ENCODE peak calls at places on chromosomes 16 and 17, in seven cellular contexts. One of them, this sample, is unnamed.

GRCh38 chr17:39404542-39405378 is 3.3 kb upstream of the FBXL20 start:
- DNase-seq in astrocyte of the spinal cord: peak
- DNase-seq in lower leg skin: peak
- DNase-seq in cardiac fibroblast: peak
- DNase-seq in tibial nerve: no peak
- DNase-seq in tibial artery: no peak
- DNase-seq in fibroblast of the aortic adventitia: peak
- DNase-seq in this sample: peak

GRCh38 chr17:9230346-9230745 is 209.0 kb downstream of the NTN1 start:
- DNase-seq in tibial nerve: no peak
- DNase-seq in fibroblast of the aortic adventitia: no peak
- DNase-seq in lower leg skin: no peak
- DNase-seq in cardiac fibroblast: peak
- DNase-seq in tibial artery: no peak
- DNase-seq in astrocyte of the spinal cord: no peak
- DNase-seq in this sample: peak

GRCh38 chr16:3030872-3031212 is 5.9 kb downstream of the BICDL2 start:
- DNase-seq in tibial nerve: no peak
- DNase-seq in tibial artery: no peak
- DNase-seq in lower leg skin: no peak
- DNase-seq in cardiac fibroblast: no peak
- DNase-seq in fibroblast of the aortic adventitia: no peak
- DNase-seq in astrocyte of the spinal cord: no peak
- DNase-seq in this sample: no peak

GRCh38 chr17:81340606-81341346 is 45.7 kb upstream of the SLC38A10 start:
- DNase-seq in tibial nerve: no peak
- DNase-seq in lower leg skin: no peak
- DNase-seq in tibial artery: peak
- DNase-seq in astrocyte of the spinal cord: no peak
- DNase-seq in fibroblast of the aortic adventitia: peak
- DNase-seq in cardiac fibroblast: peak
- DNase-seq in this sample: peak

GRCh38 chr16:67235816-67236547 is 9.1 kb downstream of the TMEM208 start:
- DNase-seq in astrocyte of the spinal cord: no peak
- DNase-seq in tibial artery: no peak
- DNase-seq in tibial nerve: no peak
- DNase-seq in fibroblast of the aortic adventitia: no peak
- DNase-seq in lower leg skin: no peak
- DNase-seq in cardiac fibroblast: no peak
- DNase-seq in this sample: no peak

GRCh38 chr17:59494757-59495368 is 70.5 kb upstream of the DHX40 start:
- DNase-seq in tibial artery: no peak
- DNase-seq in tibial nerve: no peak
- DNase-seq in fibroblast of the aortic adventitia: no peak
- DNase-seq in astrocyte of the spinal cord: no peak
- DNase-seq in cardiac fibroblast: no peak
- DNase-seq in lower leg skin: no peak
- DNase-seq in this sample: no peak

GRCh38 chr17:79923974-79924638 is 84.9 kb upstream of the CBX4 start:
- DNase-seq in tibial nerve: no peak
- DNase-seq in fibroblast of the aortic adventitia: peak
- DNase-seq in lower leg skin: no peak
- DNase-seq in astrocyte of the spinal cord: no peak
- DNase-seq in tibial artery: no peak
- DNase-seq in cardiac fibroblast: peak
- DNase-seq in this sample: peak

GRCh38 chr17:73166731-73167581 is 2.1 kb downstream of the SSTR2 start:
- DNase-seq in cardiac fibroblast: no peak
- DNase-seq in lower leg skin: no peak
- DNase-seq in tibial artery: no peak
- DNase-seq in astrocyte of the spinal cord: no peak
- DNase-seq in tibial nerve: no peak
- DNase-seq in fibroblast of the aortic adventitia: peak
- DNase-seq in this sample: no peak

GRCh38 chr16:81558444-81559175 is 114.0 kb downstream of the CMIP start:
- DNase-seq in astrocyte of the spinal cord: no peak
- DNase-seq in cardiac fibroblast: no peak
- DNase-seq in lower leg skin: no peak
- DNase-seq in tibial nerve: no peak
- DNase-seq in fibroblast of the aortic adventitia: no peak
- DNase-seq in tibial artery: peak
- DNase-seq in this sample: no peak

GRCh38 chr17:19398301-19399181 is 11.6 kb upstream of the MFAP4 start:
- DNase-seq in astrocyte of the spinal cord: peak
- DNase-seq in tibial nerve: peak
- DNase-seq in lower leg skin: peak
- DNase-seq in cardiac fibroblast: peak
- DNase-seq in fibroblast of the aortic adventitia: peak
- DNase-seq in tibial artery: peak
- DNase-seq in this sample: peak

GRCh38 chr17:79792984-79793923 is 3.6 kb downstream of the CBX8 start:
- DNase-seq in cardiac fibroblast: no peak
- DNase-seq in lower leg skin: no peak
- DNase-seq in astrocyte of the spinal cord: peak
- DNase-seq in tibial nerve: no peak
- DNase-seq in fibroblast of the aortic adventitia: peak
- DNase-seq in tibial artery: peak
- DNase-seq in this sample: peak

GRCh38 chr17:58334661-58335060 is 6.1 kb upstream of the TSPOAP1 start:
- DNase-seq in cardiac fibroblast: no peak
- DNase-seq in astrocyte of the spinal cord: no peak
- DNase-seq in lower leg skin: no peak
- DNase-seq in fibroblast of the aortic adventitia: no peak
- DNase-seq in tibial artery: no peak
- DNase-seq in tibial nerve: no peak
- DNase-seq in this sample: no peak

GRCh38 chr16:87334611-87335305 is 17.6 kb upstream of the C16orf95 start:
- DNase-seq in cardiac fibroblast: no peak
- DNase-seq in lower leg skin: no peak
- DNase-seq in astrocyte of the spinal cord: no peak
- DNase-seq in tibial nerve: no peak
- DNase-seq in tibial artery: no peak
- DNase-seq in fibroblast of the aortic adventitia: no peak
- DNase-seq in this sample: no peak

GRCh38 chr17:75428775-75429469 is 23.4 kb upstream of the GRB2 start:
- DNase-seq in astrocyte of the spinal cord: peak
- DNase-seq in fibroblast of the aortic adventitia: peak
- DNase-seq in tibial artery: no peak
- DNase-seq in tibial nerve: no peak
- DNase-seq in cardiac fibroblast: peak
- DNase-seq in lower leg skin: no peak
- DNase-seq in this sample: peak

GRCh38 chr16:70710422-70711210 is 24.8 kb upstream of the MTSS2 start:
- DNase-seq in cardiac fibroblast: no peak
- DNase-seq in tibial nerve: no peak
- DNase-seq in fibroblast of the aortic adventitia: no peak
- DNase-seq in astrocyte of the spinal cord: no peak
- DNase-seq in lower leg skin: no peak
- DNase-seq in tibial artery: no peak
- DNase-seq in this sample: no peak

GRCh38 chr17:21019976-21020575 is 22.7 kb downstream of the USP22 start:
- DNase-seq in tibial nerve: no peak
- DNase-seq in astrocyte of the spinal cord: no peak
- DNase-seq in fibroblast of the aortic adventitia: no peak
- DNase-seq in cardiac fibroblast: peak
- DNase-seq in lower leg skin: no peak
- DNase-seq in tibial artery: no peak
- DNase-seq in this sample: peak

GRCh38 chr16:27924411-27925118 is 138.9 kb downstream of the GSG1L start:
- DNase-seq in astrocyte of the spinal cord: no peak
- DNase-seq in lower leg skin: no peak
- DNase-seq in tibial artery: no peak
- DNase-seq in tibial nerve: no peak
- DNase-seq in cardiac fibroblast: peak
- DNase-seq in fibroblast of the aortic adventitia: peak
- DNase-seq in this sample: no peak

GRCh38 chr17:28725660-28726395 is at the start of gene TLCD1:
- DNase-seq in astrocyte of the spinal cord: peak
- DNase-seq in tibial artery: peak
- DNase-seq in fibroblast of the aortic adventitia: peak
- DNase-seq in cardiac fibroblast: peak
- DNase-seq in lower leg skin: peak
- DNase-seq in tibial nerve: peak
- DNase-seq in this sample: peak

GRCh38 chr16:87127061-87127765 is 190.0 kb downstream of the C16orf95 start:
- DNase-seq in astrocyte of the spinal cord: peak
- DNase-seq in cardiac fibroblast: peak
- DNase-seq in tibial nerve: no peak
- DNase-seq in tibial artery: no peak
- DNase-seq in fibroblast of the aortic adventitia: peak
- DNase-seq in lower leg skin: peak
- DNase-seq in this sample: peak

DNA sequence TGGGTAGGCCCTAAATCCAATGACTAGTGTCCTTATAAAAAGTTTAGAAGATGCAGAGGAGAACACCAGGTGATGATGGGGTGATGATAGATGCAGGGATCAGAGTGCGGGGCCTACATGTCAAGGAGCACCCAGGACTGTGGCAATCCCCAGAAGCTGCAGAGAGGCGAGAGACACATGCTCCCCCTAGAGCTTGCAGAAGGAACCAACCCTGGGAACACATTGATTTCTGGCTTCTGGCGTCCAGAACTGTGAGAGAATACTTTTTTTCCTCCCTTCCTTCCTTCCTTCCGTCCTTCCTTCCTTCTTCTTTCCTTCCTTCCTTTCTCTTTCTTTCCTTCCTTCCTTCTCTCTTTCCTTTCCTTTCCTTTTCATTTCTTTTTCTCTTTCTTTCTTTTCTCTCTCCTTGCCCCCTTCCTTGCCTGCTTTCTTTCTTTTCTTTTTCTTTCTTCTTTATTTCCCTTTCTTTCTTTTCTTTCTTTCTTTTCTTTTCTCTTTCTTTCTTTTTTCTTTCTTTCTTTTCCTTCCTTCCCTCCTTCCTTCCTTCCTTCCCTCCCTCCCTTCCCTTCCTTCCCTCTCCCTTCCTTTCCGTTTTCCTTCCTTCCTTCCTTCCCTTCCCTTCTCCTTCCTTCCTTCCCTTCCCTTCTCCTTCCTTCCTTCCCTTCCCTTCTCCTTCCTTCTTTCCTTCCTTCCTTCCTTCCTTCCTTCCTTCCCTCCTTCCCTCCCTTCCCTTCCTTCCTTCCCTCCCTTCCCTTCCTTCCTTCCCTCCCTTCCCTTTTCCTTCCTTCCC is 134.3 kb downstream of the HAPSTR1 start:
- DNase-seq in astrocyte of the spinal cord: no peak
- DNase-seq in fibroblast of the aortic adventitia: no peak
- DNase-seq in tibial artery: no peak
- DNase-seq in cardiac fibroblast: no peak
- DNase-seq in lower leg skin: no peak
- DNase-seq in tibial nerve: no peak
- DNase-seq in this sample: no peak
- TF ChIP-seq CTCF in astrocyte of the spinal cord: peak
- TF ChIP-seq CTCF in fibroblast of the aortic adventitia: peak
- TF ChIP-seq CTCF in tibial artery: no peak
- TF ChIP-seq CTCF in cardiac fibroblast: no peak
- TF ChIP-seq CTCF in lower leg skin: no peak
- TF ChIP-seq CTCF in tibial nerve: no peak
- TF ChIP-seq CTCF in this sample: peak

GRCh38 chr17:66493283-66494019 is 191.0 kb downstream of the PRKCA start:
- DNase-seq in tibial nerve: no peak
- DNase-seq in astrocyte of the spinal cord: peak
- DNase-seq in lower leg skin: no peak
- DNase-seq in tibial artery: no peak
- DNase-seq in cardiac fibroblast: peak
- DNase-seq in fibroblast of the aortic adventitia: peak
- DNase-seq in this sample: peak

GRCh38 chr17:66495035-66495434 is 192.6 kb downstream of the PRKCA start:
- DNase-seq in fibroblast of the aortic adventitia: no peak
- DNase-seq in lower leg skin: no peak
- DNase-seq in cardiac fibroblast: no peak
- DNase-seq in astrocyte of the spinal cord: no peak
- DNase-seq in tibial nerve: no peak
- DNase-seq in tibial artery: no peak
- DNase-seq in this sample: no peak

GRCh38 chr17:66492080-66492479 is 189.7 kb downstream of the PRKCA start:
- DNase-seq in cardiac fibroblast: no peak
- DNase-seq in tibial artery: no peak
- DNase-seq in tibial nerve: no peak
- DNase-seq in fibroblast of the aortic adventitia: no peak
- DNase-seq in astrocyte of the spinal cord: no peak
- DNase-seq in lower leg skin: no peak
- DNase-seq in this sample: no peak

GRCh38 chr17:66492500-66493123 is 190.2 kb downstream of the PRKCA start:
- DNase-seq in cardiac fibroblast: no peak
- DNase-seq in tibial nerve: no peak
- DNase-seq in astrocyte of the spinal cord: no peak
- DNase-seq in tibial artery: no peak
- DNase-seq in fibroblast of the aortic adventitia: peak
- DNase-seq in lower leg skin: no peak
- DNase-seq in this sample: peak

GRCh38 chr17:66494023-66494803 is 191.8 kb downstream of the PRKCA start:
- DNase-seq in astrocyte of the spinal cord: peak
- DNase-seq in lower leg skin: no peak
- DNase-seq in tibial nerve: no peak
- DNase-seq in fibroblast of the aortic adventitia: peak
- DNase-seq in tibial artery: no peak
- DNase-seq in cardiac fibroblast: peak
- DNase-seq in this sample: peak
- H3K4me3 ChIP-seq in astrocyte of the spinal cord: no peak
- H3K4me3 ChIP-seq in lower leg skin: no peak
- H3K4me3 ChIP-seq in tibial nerve: no peak
- H3K4me3 ChIP-seq in fibroblast of the aortic adventitia: no peak
- H3K4me3 ChIP-seq in tibial artery: no peak
- H3K4me3 ChIP-seq in cardiac fibroblast: no peak
- H3K4me3 ChIP-seq in this sample: no peak

GRCh38 chr17:33497623-33498022 is 204.5 kb upstream of the ASIC2 start:
- DNase-seq in tibial artery: no peak
- DNase-seq in tibial nerve: no peak
- DNase-seq in fibroblast of the aortic adventitia: no peak
- DNase-seq in lower leg skin: no peak
- DNase-seq in cardiac fibroblast: no peak
- DNase-seq in astrocyte of the spinal cord: no peak
- DNase-seq in this sample: no peak

GRCh38 chr17:33498069-33498468 is 205.0 kb upstream of the ASIC2 start:
- DNase-seq in lower leg skin: peak
- DNase-seq in fibroblast of the aortic adventitia: no peak
- DNase-seq in tibial artery: no peak
- DNase-seq in tibial nerve: no peak
- DNase-seq in astrocyte of the spinal cord: no peak
- DNase-seq in cardiac fibroblast: no peak
- DNase-seq in this sample: peak

GRCh38 chr17:33499025-33499424 is 205.9 kb upstream of the ASIC2 start:
- DNase-seq in tibial artery: no peak
- DNase-seq in astrocyte of the spinal cord: no peak
- DNase-seq in fibroblast of the aortic adventitia: no peak
- DNase-seq in tibial nerve: no peak
- DNase-seq in lower leg skin: no peak
- DNase-seq in cardiac fibroblast: no peak
- DNase-seq in this sample: no peak

GRCh38 chr17:33501185-33501584 is 208.1 kb upstream of the ASIC2 start:
- DNase-seq in tibial nerve: no peak
- DNase-seq in cardiac fibroblast: no peak
- DNase-seq in tibial artery: no peak
- DNase-seq in astrocyte of the spinal cord: no peak
- DNase-seq in lower leg skin: no peak
- DNase-seq in fibroblast of the aortic adventitia: no peak
- DNase-seq in this sample: no peak

GRCh38 chr17:33500141-33500540 is 207.0 kb upstream of the ASIC2 start:
- DNase-seq in astrocyte of the spinal cord: no peak
- DNase-seq in fibroblast of the aortic adventitia: no peak
- DNase-seq in cardiac fibroblast: no peak
- DNase-seq in tibial nerve: no peak
- DNase-seq in tibial artery: no peak
- DNase-seq in lower leg skin: no peak
- DNase-seq in this sample: peak
- TF ChIP-seq CTCF in astrocyte of the spinal cord: no peak
- TF ChIP-seq CTCF in fibroblast of the aortic adventitia: no peak
- TF ChIP-seq CTCF in cardiac fibroblast: no peak
- TF ChIP-seq CTCF in tibial nerve: no peak
- TF ChIP-seq CTCF in tibial artery: no peak
- TF ChIP-seq CTCF in lower leg skin: no peak
- TF ChIP-seq CTCF in this sample: no peak

GRCh38 chr17:35749560-35750412 is 3.3 kb downstream of the GAS2L2 start:
- DNase-seq in tibial artery: no peak
- DNase-seq in fibroblast of the aortic adventitia: peak
- DNase-seq in tibial nerve: no peak
- DNase-seq in lower leg skin: no peak
- DNase-seq in cardiac fibroblast: peak
- DNase-seq in astrocyte of the spinal cord: no peak
- DNase-seq in this sample: peak
- H3K4me3 ChIP-seq in tibial artery: no peak
- H3K4me3 ChIP-seq in fibroblast of the aortic adventitia: peak
- H3K4me3 ChIP-seq in tibial nerve: no peak
- H3K4me3 ChIP-seq in lower leg skin: no peak
- H3K4me3 ChIP-seq in cardiac fibroblast: no peak
- H3K4me3 ChIP-seq in astrocyte of the spinal cord: no peak
- H3K4me3 ChIP-seq in this sample: peak

This sample was measured in choroid plexus epithelial cell.